ENCODE peak calls at places on chromosome 20, in six cellular contexts. B is IMR-90; T is HTR-8/SVneo; F is lower lobe of right lung; L is central memory CD4-positive, alpha-beta T cell; W is AG09309. U is an unnamed sample.

GRCh38 chr20:37383229-37383989 is 37.5 kb downstream of the SRC start:
- DNase-seq in B (peak), F (no peak), T (no peak), W (no peak), L (no peak), U (peak)

GRCh38 chr20:23752019-23752418 is 1.3 kb upstream of the CST1 start:
- DNase-seq in F (no peak), W (no peak), T (no peak), B (no peak), L (no peak), U (no peak)

GRCh38 chr20:63073051-63073737 is 66.4 kb upstream of the BHLHE23 start:
- DNase-seq in L (no peak), B (no peak), W (no peak), T (no peak), F (peak), U (peak)

GRCh38 chr20:56628873-56629463 is at the start of gene TFAP2C:
- DNase-seq in L (no peak), F (peak), T (peak), W (no peak), B (no peak), U (peak)

GRCh38 chr20:62486431-62486954 is 10.7 kb upstream of the GATA5 start:
- DNase-seq in L (no peak), T (no peak), B (no peak), W (no peak), F (no peak), U (no peak)

GRCh38 chr20:46293084-46293483 is 15.2 kb downstream of the CDH22 start:
- DNase-seq in F (no peak), B (peak), W (no peak), T (peak), L (no peak), U (no peak)

GRCh38 chr20:17807670-17808069 is 107.9 kb downstream of the BANF2 start:
- DNase-seq in B (peak), W (no peak), L (no peak), T (no peak), F (no peak), U (no peak)

GRCh38 chr20:300345-300744 is 3.0 kb downstream of the ZCCHC3 start:
- DNase-seq in F (no peak), B (no peak), L (no peak), W (no peak), T (no peak), U (no peak)

GRCh38 chr20:1474325-1474724 is 7.7 kb upstream of the NSFL1C start:
- DNase-seq in W (no peak), B (no peak), F (no peak), T (no peak), L (no peak), U (no peak)

GRCh38 chr20:60583741-60584140 is 625.5 kb downstream of the CDH26 start:
- DNase-seq in F (no peak), T (no peak), L (no peak), B (no peak), W (no peak), U (no peak)

GRCh38 chr20:59157064-59157463 is 6.6 kb upstream of the ZNF831 start:
- DNase-seq in L (no peak), B (no peak), F (no peak), T (no peak), W (no peak), U (no peak)